ENCODE peak calls at places on chromosomes 4 and X, in six cellular contexts. F is A549, X is nephron progenitor cell, Y is tibial nerve, S is AG04450, G is OCI-LY7. D is an unnamed sample.

GRCh38 chr4:138200236-138200590 is 41.9 kb downstream of the SLC7A11 start:
- DNase-seq in F (no peak), X (no peak), Y (no peak), S (no peak), G (no peak), D (no peak)

GRCh38 chrX:115344885-115345653 is 55.6 kb downstream of the LUZP4 start:
- DNase-seq in F (peak; percentile 91), X (peak; percentile 24), Y (peak; percentile 77), S (peak; percentile 90), G (no peak), D (no peak)

GRCh38 chrX:50448565-50448964 is 22.1 kb downstream of the DGKK start:
- DNase-seq in F (peak; percentile 48), X (no peak), Y (no peak), S (no peak), G (peak; percentile 2), D (no peak)

GRCh38 chr4:178414881-178415446 is 972.7 kb upstream of the AGA start:
- DNase-seq in F (no peak), X (peak; percentile 4), Y (no peak), S (no peak), G (no peak), D (peak; percentile 2)

GRCh38 chrX:1397001-1397400 is 5.1 kb upstream of the SLC25A6 start:
- DNase-seq in F (no peak), X (no peak), Y (no peak), S (no peak), G (no peak), D (no peak)

GRCh38 chr4:10584042-10584441 is 100.5 kb downstream of the CLNK start:
- DNase-seq in F (no peak), X (no peak), Y (peak; percentile 14), S (peak; percentile 53), G (no peak), D (peak; percentile 38)

GRCh38 chr4:6325791-6326290 is 56.2 kb downstream of the WFS1 start:
- DNase-seq in F (no peak), X (no peak), Y (no peak), S (no peak), G (no peak), D (no peak)

GRCh38 chr4:77358315-77358928 is 201.4 kb downstream of the CCNG2 start:
- DNase-seq in F (peak; percentile 8), X (peak; percentile 22), Y (peak; percentile 18), S (no peak), G (peak; percentile 42), D (peak; percentile 40)

GRCh38 chr4:35965300-35965699 is 279.0 kb downstream of the ARAP2 start:
- DNase-seq in F (no peak), X (no peak), Y (no peak), S (no peak), G (no peak), D (no peak)

GRCh38 chr4:145531193-145531592 is 49.5 kb downstream of the SMAD1 start:
- DNase-seq in F (no peak), X (no peak), Y (no peak), S (no peak), G (peak; percentile 36), D (no peak)

GRCh38 chr4:1191621-1192020 is 19.2 kb upstream of the SPON2 start:
- DNase-seq in F (no peak), X (no peak), Y (no peak), S (no peak), G (no peak), D (no peak)

GRCh38 chrX:9786839-9787635 is 808 bp downstream of the SHROOM2 start:
- DNase-seq in F (no peak), X (no peak), Y (no peak), S (no peak), G (no peak), D (no peak)

GRCh38 chrX:143429831-143430230 is 87.4 kb downstream of the SPANXN3 start:
- DNase-seq in F (no peak), X (no peak), Y (no peak), S (no peak), G (no peak), D (no peak)

GRCh38 chr4:33959519-33959918 is 2284.8 kb downstream of the ARAP2 start:
- DNase-seq in F (no peak), X (no peak), Y (no peak), S (no peak), G (no peak), D (no peak)

GRCh38 chrX:125883169-125883568 is 282.9 kb downstream of the DCAF12L2 start:
- DNase-seq in F (no peak), X (no peak), Y (no peak), S (no peak), G (no peak), D (no peak)

GRCh38 chrX:106467422-106467821 is 144.4 kb upstream of the RADX start:
- DNase-seq in F (no peak), X (no peak), Y (no peak), S (no peak), G (no peak), D (no peak)

GRCh38 chr4:155582971-155583437 is 83.6 kb upstream of the GUCY1A1 start:
- DNase-seq in F (no peak), X (no peak), Y (no peak), S (peak; percentile 44), G (no peak), D (no peak)

GRCh38 chr4:28469387-28469786 is 1608.7 kb downstream of the STIM2 start:
- DNase-seq in F (no peak), X (no peak), Y (no peak), S (no peak), G (no peak), D (no peak)

GRCh38 chrX:106903291-106903820 is at the start of gene RIPPLY1:
- DNase-seq in F (no peak), X (no peak), Y (no peak), S (no peak), G (no peak), D (no peak)

GRCh38 chr4:185127021-185127925 is 15.8 kb upstream of the SLC25A4 start:
- DNase-seq in F (peak; percentile 28), X (peak; percentile 62), Y (no peak), S (no peak), G (no peak), D (peak; percentile 39)

GRCh38 chr4:30653291-30653690 is 66.9 kb upstream of the PCDH7 start:
- DNase-seq in F (no peak), X (no peak), Y (no peak), S (no peak), G (no peak), D (no peak)

DNA sequence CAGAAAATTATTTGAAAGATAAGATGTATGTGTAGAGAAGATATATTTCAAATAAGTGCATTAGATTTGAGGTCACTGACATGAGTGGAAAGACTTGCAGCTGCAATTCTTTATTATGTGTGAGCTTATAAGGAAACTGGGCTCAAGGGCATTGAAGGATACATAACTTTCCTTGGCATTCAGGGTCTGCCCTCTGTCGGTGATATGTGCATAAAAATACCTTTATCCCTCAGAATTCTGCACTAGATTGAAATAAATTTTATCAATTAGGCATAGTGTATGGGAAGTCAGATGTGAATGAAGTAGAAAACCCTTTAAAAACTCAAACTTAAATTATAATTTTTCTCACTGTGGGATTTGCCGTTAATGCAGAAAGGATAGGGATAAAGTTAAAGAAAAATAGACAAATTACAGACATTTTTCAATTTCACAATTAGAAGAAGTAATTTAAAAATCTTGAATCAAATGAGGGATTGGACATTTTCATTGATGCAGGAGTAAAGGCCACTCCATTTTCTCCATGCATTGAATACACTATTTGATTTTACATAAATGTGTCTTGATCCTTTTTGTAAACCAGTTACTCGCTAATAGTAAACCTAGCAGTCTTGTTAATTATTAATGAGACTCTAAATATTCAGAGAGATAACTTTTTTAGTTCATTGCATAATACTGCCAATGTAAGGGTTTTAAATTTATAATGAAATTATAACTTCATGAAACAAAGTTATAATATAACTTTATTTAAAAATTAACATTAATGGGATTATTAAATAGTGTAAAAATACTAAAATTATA is 21.0 kb upstream of the ETNPPL start:
- DNase-seq in F (peak; percentile 14), X (no peak), Y (no peak), S (no peak), G (peak; percentile 2), D (no peak)
- TF ChIP-seq CTCF in F (peak; percentile 43), X (no peak), Y (no peak), S (peak; percentile 40), G (peak; percentile 41), D (no peak)

GRCh38 chr4:90292438-90292837 is 165.2 kb downstream of the CCSER1 start:
- DNase-seq in F (no peak), X (no peak), Y (no peak), S (no peak), G (no peak), D (no peak)

GRCh38 chr4:90293320-90293719 is 166.1 kb downstream of the CCSER1 start:
- DNase-seq in F (peak; percentile 4), X (no peak), Y (no peak), S (no peak), G (peak; percentile 3), D (no peak)
- TF ChIP-seq CTCF in F (peak; percentile 40), X (peak; percentile 71), Y (no peak), S (peak; percentile 51), G (peak; percentile 68), D (peak; percentile 35)

DNA sequence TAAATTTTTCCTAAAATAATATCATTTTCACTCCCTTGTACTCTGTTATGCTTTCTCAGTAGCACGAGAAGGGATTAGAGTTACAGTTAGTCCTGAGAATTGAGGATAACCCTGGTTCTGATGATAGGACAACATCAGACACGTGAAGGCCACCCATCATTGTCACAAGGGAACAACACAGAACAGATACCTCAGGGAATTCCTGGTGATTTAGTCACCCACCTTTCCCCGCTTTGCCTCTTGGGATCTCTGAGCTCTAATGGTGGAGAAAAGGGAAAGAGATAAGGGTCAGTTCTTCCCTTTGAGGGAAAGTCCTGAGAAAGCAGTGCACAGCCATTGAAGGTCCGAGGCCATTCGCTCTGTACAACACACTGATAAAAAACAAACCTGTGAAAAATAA is 112.3 kb upstream of the GALNT7 start:
- DNase-seq in F (no peak), X (no peak), Y (no peak), S (no peak), G (no peak), D (no peak)
- TF ChIP-seq CTCF in F (no peak), X (no peak), Y (no peak), S (no peak), G (no peak), D (no peak)

DNA sequence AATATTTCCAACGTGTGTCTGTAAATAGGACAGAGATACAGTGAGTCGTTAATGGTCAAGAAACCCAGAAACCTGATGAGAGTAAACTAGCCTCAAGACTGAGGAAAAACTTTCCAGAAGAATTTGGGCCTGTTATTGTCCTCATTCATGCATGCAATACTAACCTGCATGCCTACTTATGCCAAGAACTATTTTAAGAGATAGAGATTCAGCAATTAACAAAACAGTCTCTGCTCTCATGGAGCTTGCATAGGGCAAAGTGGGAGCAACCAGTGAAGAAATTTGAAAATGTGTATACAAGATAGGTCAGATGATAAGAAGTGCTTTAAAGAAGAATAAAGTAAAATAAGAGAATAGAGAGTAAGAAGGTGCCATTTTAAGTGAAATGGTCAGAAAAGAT is 66.1 kb upstream of the FRG1 start:
- DNase-seq in F (no peak), X (no peak), Y (no peak), S (no peak), G (no peak), D (no peak)
- TF ChIP-seq CTCF in F (no peak), X (no peak), Y (no peak), S (no peak), G (no peak), D (no peak)

GRCh38 chrX:24081661-24082154 is 27.0 kb downstream of the EIF2S3 start:
- DNase-seq in F (peak; percentile 91), X (peak; percentile 55), Y (peak; percentile 11), S (no peak), G (peak; percentile 65), D (no peak)
- TF ChIP-seq CTCF in F (peak; percentile 84), X (no peak), Y (no peak), S (peak; percentile 50), G (peak; percentile 67), D (peak; percentile 56)